ENCODE peak calls at places on chromosomes 6 and 20, in four cellular contexts. One of them, this sample, is unnamed.

GRCh38 chr6:32622545-32623401 is 14.4 kb upstream of the HLA-DQA1 start:
- DNase-seq in AG09309: no peak
- DNase-seq in lung: no peak
- DNase-seq in RWPE1: peak
- DNase-seq in this sample: no peak

GRCh38 chr6:164344801-164345291 is 930.3 kb downstream of the QKI start:
- DNase-seq in lung: no peak
- DNase-seq in RWPE1: no peak
- DNase-seq in AG09309: no peak
- DNase-seq in this sample: no peak

GRCh38 chr20:48538856-48539255 is 288.9 kb downstream of the PREX1 start:
- DNase-seq in RWPE1: peak
- DNase-seq in lung: no peak
- DNase-seq in AG09309: no peak
- DNase-seq in this sample: no peak

GRCh38 chr20:49769125-49769581 is 43.5 kb upstream of the SLC9A8 start:
- DNase-seq in AG09309: no peak
- DNase-seq in RWPE1: no peak
- DNase-seq in lung: no peak
- DNase-seq in this sample: no peak

GRCh38 chr20:53723045-53723444 is 129.4 kb upstream of the ZNF217 start:
- DNase-seq in lung: no peak
- DNase-seq in AG09309: no peak
- DNase-seq in RWPE1: no peak
- DNase-seq in this sample: no peak

GRCh38 chr6:121592261-121592935 is 157.0 kb downstream of the GJA1 start:
- DNase-seq in AG09309: no peak
- DNase-seq in RWPE1: no peak
- DNase-seq in lung: no peak
- DNase-seq in this sample: no peak

GRCh38 chr20:36563415-36563814 is 10.0 kb upstream of the TGIF2 start:
- DNase-seq in AG09309: no peak
- DNase-seq in RWPE1: no peak
- DNase-seq in lung: no peak
- DNase-seq in this sample: no peak

GRCh38 chr20:24948939-24949679 is at the start of gene CST7:
- DNase-seq in lung: peak
- DNase-seq in AG09309: peak
- DNase-seq in RWPE1: no peak
- DNase-seq in this sample: no peak

GRCh38 chr6:38080349-38080748 is 260.8 kb downstream of the ZFAND3 start:
- DNase-seq in RWPE1: no peak
- DNase-seq in lung: no peak
- DNase-seq in AG09309: no peak
- DNase-seq in this sample: no peak

GRCh38 chr6:27812078-27812804 is 100.0 kb downstream of the OR2B2 start:
- DNase-seq in lung: no peak
- DNase-seq in AG09309: no peak
- DNase-seq in RWPE1: no peak
- DNase-seq in this sample: no peak

GRCh38 chr20:14801591-14802325 is 464.3 kb upstream of the FLRT3 start:
- DNase-seq in RWPE1: no peak
- DNase-seq in lung: no peak
- DNase-seq in AG09309: no peak
- DNase-seq in this sample: no peak

GRCh38 chr6:133632906-133633305 is 256.0 kb upstream of the TCF21 start:
- DNase-seq in RWPE1: no peak
- DNase-seq in AG09309: no peak
- DNase-seq in lung: no peak
- DNase-seq in this sample: no peak

GRCh38 chr6:124868476-124868875 is 93.8 kb upstream of the RNF217 start:
- DNase-seq in RWPE1: no peak
- DNase-seq in AG09309: no peak
- DNase-seq in lung: no peak
- DNase-seq in this sample: no peak

GRCh38 chr6:52157301-52157930 is 28.8 kb upstream of the IL17A start:
- DNase-seq in RWPE1: no peak
- DNase-seq in lung: no peak
- DNase-seq in AG09309: no peak
- DNase-seq in this sample: no peak

GRCh38 chr6:89144358-89145041 is 1.4 kb upstream of the PM20D2 start:
- DNase-seq in AG09309: no peak
- DNase-seq in RWPE1: no peak
- DNase-seq in lung: no peak
- DNase-seq in this sample: no peak

GRCh38 chr6:116409756-116410155 is 39.0 kb downstream of the DSE start:
- DNase-seq in AG09309: no peak
- DNase-seq in lung: no peak
- DNase-seq in RWPE1: no peak
- DNase-seq in this sample: no peak

GRCh38 chr6:2579241-2579761 is 171.4 kb downstream of the MYLK4 start:
- DNase-seq in AG09309: no peak
- DNase-seq in RWPE1: no peak
- DNase-seq in lung: peak
- DNase-seq in this sample: no peak

GRCh38 chr6:95413789-95414188 is 163.5 kb upstream of the MANEA start:
- DNase-seq in AG09309: no peak
- DNase-seq in RWPE1: no peak
- DNase-seq in lung: no peak
- DNase-seq in this sample: no peak

GRCh38 chr6:169250660-169251059 is 3.0 kb downstream of the THBS2 start:
- DNase-seq in AG09309: peak
- DNase-seq in RWPE1: peak
- DNase-seq in lung: no peak
- DNase-seq in this sample: no peak

GRCh38 chr6:12968839-12969558 is 252.4 kb downstream of the PHACTR1 start:
- DNase-seq in lung: no peak
- DNase-seq in RWPE1: no peak
- DNase-seq in AG09309: no peak
- DNase-seq in this sample: no peak

GRCh38 chr6:80132942-80133517 is 26.6 kb downstream of the BCKDHB start:
- DNase-seq in AG09309: peak
- DNase-seq in lung: peak
- DNase-seq in RWPE1: peak
- DNase-seq in this sample: peak

GRCh38 chr6:105510746-105511145 is 107.9 kb upstream of the PREP start:
- DNase-seq in lung: no peak
- DNase-seq in RWPE1: no peak
- DNase-seq in AG09309: peak
- DNase-seq in this sample: no peak

GRCh38 chr20:2145376-2145775 is 43.7 kb downstream of the STK35 start:
- DNase-seq in RWPE1: no peak
- DNase-seq in lung: no peak
- DNase-seq in AG09309: no peak
- DNase-seq in this sample: no peak

GRCh38 chr6:105771313-105771970 is 314.7 kb upstream of the PRDM1 start:
- DNase-seq in RWPE1: no peak
- DNase-seq in lung: no peak
- DNase-seq in AG09309: no peak
- DNase-seq in this sample: no peak

GRCh38 chr6:46098678-46099077 is 31.1 kb upstream of the ENPP4 start:
- DNase-seq in RWPE1: no peak
- DNase-seq in lung: no peak
- DNase-seq in AG09309: no peak
- DNase-seq in this sample: peak

GRCh38 chr6:40436685-40437604 is 150.2 kb downstream of the LRFN2 start:
- DNase-seq in RWPE1: peak
- DNase-seq in AG09309: no peak
- DNase-seq in lung: no peak
- DNase-seq in this sample: no peak